ENCODE peak calls at places on chromosomes 13 and 19, in five cellular contexts. P, J, Z, E and V are unnamed samples.

GRCh38 chr19:4584670-4585460 is 25.4 kb upstream of the SEMA6B start:
- DNase-seq in P (no peak), J (peak; percentile 84), Z (no peak), E (peak; percentile 68), V (no peak)

GRCh38 chr13:114067381-114067885 is 65.0 kb downstream of the RASA3 start:
- DNase-seq in P (no peak), J (no peak), Z (no peak), E (no peak), V (no peak)

GRCh38 chr13:98677398-98677797 is 75.1 kb downstream of the SLC15A1 start:
- DNase-seq in P (no peak), J (no peak), Z (no peak), E (no peak), V (no peak)

GRCh38 chr19:4042064-4042730 is 24.5 kb downstream of the ZBTB7A start:
- DNase-seq in P (no peak), J (no peak), Z (no peak), E (no peak), V (no peak)

GRCh38 chr13:33497146-33497845 is 211.7 kb upstream of the STARD13 start:
- DNase-seq in P (no peak), J (no peak), Z (no peak), E (no peak), V (no peak)

GRCh38 chr19:45138303-45138751 is 22.5 kb downstream of the NKPD1 start:
- DNase-seq in P (no peak), J (no peak), Z (no peak), E (no peak), V (no peak)

GRCh38 chr13:27006519-27007161 is 165.0 kb downstream of the USP12 start:
- DNase-seq in P (no peak), J (peak; percentile 68), Z (peak; percentile 12), E (no peak), V (peak; percentile 59)

GRCh38 chr19:4647676-4648644 is 8.6 kb downstream of the TNFAIP8L1 start:
- DNase-seq in P (no peak), J (peak; percentile 69), Z (no peak), E (no peak), V (no peak)

GRCh38 chr19:35843676-35844481 is 8.4 kb downstream of the NPHS1 start:
- DNase-seq in P (no peak), J (peak; percentile 93), Z (peak; percentile 74), E (peak; percentile 85), V (peak; percentile 91)

GRCh38 chr13:19179916-19180315 is 1.7 kb downstream of the TUBA3C start:
- DNase-seq in P (no peak), J (no peak), Z (no peak), E (no peak), V (no peak)

GRCh38 chr13:28753208-28753892 is 34.6 kb upstream of the SLC46A3 start:
- DNase-seq in P (peak; percentile 75), J (peak; percentile 50), Z (peak; percentile 76), E (no peak), V (peak; percentile 28)

GRCh38 chr13:65965496-65965895 is 1264.6 kb downstream of the PCDH9 start:
- DNase-seq in P (no peak), J (no peak), Z (no peak), E (no peak), V (no peak)

GRCh38 chr13:49456156-49456555 is 12.1 kb downstream of the SETDB2 start:
- DNase-seq in P (no peak), J (no peak), Z (no peak), E (no peak), V (no peak)

GRCh38 chr13:99486996-99487395 is 14.3 kb upstream of the TM9SF2 start:
- DNase-seq in P (no peak), J (no peak), Z (no peak), E (no peak), V (no peak)

GRCh38 chr13:30696278-30697176 is 38.8 kb upstream of the ALOX5AP start:
- DNase-seq in P (no peak), J (no peak), Z (no peak), E (no peak), V (no peak)

GRCh38 chr19:33502991-33503790 is 18.4 kb downstream of the PEPD start:
- DNase-seq in P (no peak), J (no peak), Z (no peak), E (no peak), V (no peak)

GRCh38 chr13:65461590-65461989 is 1768.5 kb downstream of the PCDH9 start:
- DNase-seq in P (no peak), J (peak; percentile 41), Z (no peak), E (no peak), V (no peak)

GRCh38 chr13:51632643-51633357 is 48.5 kb downstream of the WDFY2 start:
- DNase-seq in P (peak; percentile 77), J (no peak), Z (no peak), E (no peak), V (no peak)

GRCh38 chr19:53873451-53874383 is 6.0 kb downstream of the MYADM start:
- DNase-seq in P (no peak), J (no peak), Z (no peak), E (no peak), V (no peak)

GRCh38 chr13:91785435-91786137 is 387.2 kb downstream of the GPC5 start:
- DNase-seq in P (no peak), J (no peak), Z (no peak), E (no peak), V (no peak)

GRCh38 chr19:56692496-56692895 is 20.9 kb upstream of the ZNF835 start:
- DNase-seq in P (no peak), J (no peak), Z (no peak), E (no peak), V (no peak)

GRCh38 chr19:30557212-30557611 is 185.0 kb downstream of the ZNF536 start:
- DNase-seq in P (no peak), J (no peak), Z (no peak), E (no peak), V (no peak)

GRCh38 chr13:41699759-41700158 is 242.4 kb downstream of the RGCC start:
- DNase-seq in P (no peak), J (no peak), Z (no peak), E (no peak), V (no peak)

GRCh38 chr19:2639999-2640398 is 62.5 kb downstream of the GNG7 start:
- DNase-seq in P (no peak), J (no peak), Z (no peak), E (no peak), V (no peak)

GRCh38 chr19:18446811-18447359 is 9.0 kb upstream of the ISYNA1 start:
- DNase-seq in P (no peak), J (no peak), Z (no peak), E (no peak), V (peak; percentile 93)

GRCh38 chr19:47247308-47247990 is 8.9 kb upstream of the CCDC9 start:
- DNase-seq in P (peak; percentile 56), J (peak; percentile 92), Z (no peak), E (peak; percentile 71), V (peak; percentile 72)
- TF ChIP-seq JUND in P (no peak), J (no peak), Z (no peak), E (peak; percentile 65), V (no peak)

GRCh38 chr13:22915442-22916082 is 265.2 kb upstream of the SGCG start:
- DNase-seq in P (no peak), J (peak; percentile 84), Z (peak; percentile 22), E (peak; percentile 13), V (no peak)
- TF ChIP-seq JUND in P (no peak), J (no peak), Z (no peak), E (no peak), V (no peak)

GRCh38 chr19:38647966-38648788 is 728 bp downstream of the ACTN4 start:
- DNase-seq in P (no peak), J (no peak), Z (no peak), E (no peak), V (no peak)
- TF ChIP-seq JUND in P (no peak), J (no peak), Z (no peak), E (no peak), V (no peak)

GRCh38 chr13:68190826-68191225 is 960.7 kb upstream of the PCDH9 start:
- DNase-seq in P (peak; percentile 1), J (no peak), Z (peak; percentile 56), E (no peak), V (no peak)
- TF ChIP-seq JUND in P (no peak), J (no peak), Z (peak; percentile 43), E (no peak), V (no peak)

GRCh38 chr13:20462921-20463320 is 62.7 kb downstream of the CRYL1 start:
- DNase-seq in P (no peak), J (no peak), Z (no peak), E (no peak), V (no peak)

GRCh38 chr13:20462533-20462915 is 63.1 kb downstream of the CRYL1 start:
- DNase-seq in P (no peak), J (no peak), Z (no peak), E (no peak), V (no peak)

GRCh38 chr13:20460744-20461143 is 64.9 kb downstream of the CRYL1 start:
- DNase-seq in P (no peak), J (no peak), Z (no peak), E (no peak), V (no peak)

GRCh38 chr13:20461860-20462532 is 63.7 kb downstream of the CRYL1 start:
- DNase-seq in P (no peak), J (no peak), Z (no peak), E (no peak), V (no peak)

DNA sequence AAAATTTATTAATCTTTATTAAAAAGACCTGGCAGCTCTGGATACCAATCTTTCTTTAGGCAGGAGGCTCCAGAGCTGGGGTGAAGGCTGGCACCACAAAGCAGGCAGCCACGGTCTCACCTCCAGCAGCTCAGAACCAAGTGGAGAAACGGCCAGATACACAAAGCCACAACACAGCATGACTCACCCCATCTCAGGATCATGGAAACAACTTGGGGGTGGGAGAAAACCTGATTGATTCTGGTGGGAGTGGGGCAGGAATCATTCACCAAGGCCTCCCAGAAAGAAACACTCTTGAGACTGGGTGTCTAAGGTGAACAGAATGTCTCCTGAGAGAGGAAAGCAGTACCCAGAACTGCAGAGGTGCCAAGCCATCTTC is 64.2 kb downstream of the CRYL1 start:
- DNase-seq in P (no peak), J (no peak), Z (no peak), E (no peak), V (no peak)
- TF ChIP-seq JUND in P (no peak), J (no peak), Z (no peak), E (no peak), V (no peak)

GRCh38 chr13:111429064-111429558 is 108.7 kb downstream of the TEX29 start:
- DNase-seq in P (peak; percentile 49), J (peak; percentile 88), Z (peak; percentile 58), E (peak; percentile 31), V (peak; percentile 53)
- TF ChIP-seq JUND in P (no peak), J (no peak), Z (no peak), E (no peak), V (no peak)